ENCODE peak calls at places on chromosomes 5 and 9, in seven cellular contexts. H is prostate gland, B is transverse colon, S is GM23338, D is upper lobe of left lung, R is H1, M is HL-60. J is an unnamed sample.

GRCh38 chr5:150186137-150186536 is 3.7 kb upstream of the SLC6A7 start:
- DNase-seq in M (no peak), D (no peak), B (no peak), R (no peak), H (no peak), S (peak), J (no peak)

GRCh38 chr9:134939836-134940235 is 22.1 kb upstream of the FCN1 start:
- DNase-seq in M (no peak), R (no peak), B (no peak), H (no peak), S (no peak), D (no peak), J (no peak)

GRCh38 chr5:59424515-59424914 is 469.0 kb downstream of the PDE4D start:
- DNase-seq in H (no peak), B (no peak), S (no peak), M (no peak), D (no peak), R (no peak), J (no peak)

GRCh38 chr5:87282254-87282653 is 14.6 kb downstream of the RASA1 start:
- DNase-seq in M (no peak), D (no peak), B (no peak), S (no peak), R (no peak), H (no peak), J (no peak)

GRCh38 chr9:123350590-123351310 is 5.2 kb upstream of the CRB2 start:
- DNase-seq in H (no peak), R (no peak), M (no peak), D (no peak), S (no peak), B (no peak), J (no peak)

GRCh38 chr9:615756-616155 is 225.7 kb upstream of the DMRT1 start:
- DNase-seq in D (no peak), H (peak), B (no peak), M (no peak), R (no peak), S (no peak), J (no peak)

GRCh38 chr5:1744393-1745189 is 55.0 kb downstream of the MRPL36 start:
- DNase-seq in R (no peak), H (no peak), B (no peak), M (no peak), S (no peak), D (no peak), J (no peak)

GRCh38 chr5:177232761-177233160 is 70.8 kb downstream of the RAB24 start:
- DNase-seq in B (no peak), M (no peak), S (no peak), H (no peak), R (no peak), D (no peak), J (no peak)

GRCh38 chr9:33818167-33818831 is 1.3 kb downstream of the UBE2R2 start:
- DNase-seq in R (peak), D (no peak), M (no peak), B (peak), S (no peak), H (no peak), J (no peak)

GRCh38 chr9:29906065-29906464 is 2332.8 kb upstream of the C9orf72 start:
- DNase-seq in D (no peak), M (no peak), S (no peak), B (no peak), H (no peak), R (no peak), J (no peak)

GRCh38 chr9:4375424-4376195 is 75.7 kb upstream of the GLIS3 start:
- DNase-seq in S (peak), H (peak), D (no peak), M (no peak), R (no peak), B (no peak), J (no peak)

GRCh38 chr5:115873392-115873791 is 31.7 kb downstream of the AP3S1 start:
- DNase-seq in B (no peak), R (no peak), H (no peak), D (no peak), M (no peak), S (no peak), J (no peak)

GRCh38 chr5:174309131-174309845 is 263.8 kb downstream of the NSG2 start:
- DNase-seq in H (no peak), D (no peak), M (no peak), R (peak), B (no peak), S (no peak), J (no peak)

GRCh38 chr9:126386088-126386487 is 59.5 kb downstream of the MVB12B start:
- DNase-seq in H (no peak), D (no peak), B (peak), M (no peak), S (peak), R (no peak), J (no peak)

GRCh38 chr9:70600479-70600878 is 186.0 kb upstream of the KLF9 start:
- DNase-seq in M (no peak), R (no peak), H (no peak), S (no peak), B (peak), D (no peak), J (no peak)
- TF ChIP-seq POLR2AphosphoS5 in M (no peak), R (no peak), H (no peak), S (no peak), B (no peak), D (no peak), J (no peak)

GRCh38 chr9:2755285-2755684 is 38.0 kb downstream of the KCNV2 start:
- DNase-seq in B (no peak), R (no peak), S (no peak), D (no peak), M (no peak), H (no peak), J (no peak)
- TF ChIP-seq POLR2AphosphoS5 in B (no peak), R (no peak), S (no peak), D (no peak), M (no peak), H (no peak), J (no peak)

GRCh38 chr5:132662925-132663770 is 5.2 kb downstream of the IL13 start:
- DNase-seq in S (peak), M (no peak), B (no peak), R (no peak), D (no peak), H (no peak), J (peak)

GRCh38 chr5:132663771-132664695 is 6.1 kb downstream of the IL13 start:
- DNase-seq in D (no peak), M (no peak), H (no peak), S (no peak), R (no peak), B (no peak), J (no peak)

GRCh38 chr5:132665681-132666080 is 7.7 kb downstream of the IL13 start:
- DNase-seq in S (no peak), H (no peak), D (no peak), B (no peak), R (no peak), M (no peak), J (no peak)

GRCh38 chr5:132666310-132667123 is 7.3 kb upstream of the IL4 start:
- DNase-seq in H (no peak), M (no peak), S (no peak), R (no peak), D (no peak), B (no peak), J (no peak)

DNA sequence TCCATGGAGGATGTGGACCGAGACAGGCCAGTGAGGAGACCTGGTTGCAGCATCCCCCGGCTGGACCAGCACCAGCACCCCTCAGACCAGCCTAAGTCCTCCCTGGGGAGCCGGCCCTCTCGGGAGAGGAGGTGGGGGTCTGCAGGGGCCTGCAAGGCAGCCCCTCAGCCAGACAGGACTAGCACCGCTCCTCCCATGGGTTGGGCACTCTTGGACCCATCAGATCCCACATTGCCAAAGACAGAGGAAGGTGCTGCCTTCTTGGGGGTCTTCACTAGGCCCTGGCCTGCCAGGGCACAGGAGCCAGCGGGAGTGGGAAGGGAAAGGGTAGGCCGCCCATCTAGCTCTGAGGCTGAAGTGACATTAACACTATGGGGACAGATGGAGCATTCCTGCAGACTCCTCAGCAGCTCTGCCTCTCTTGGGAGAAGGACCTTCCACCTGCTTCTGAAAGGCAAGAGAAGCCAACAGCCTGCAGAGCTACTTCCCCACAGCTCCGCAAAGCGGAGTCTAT is 6.8 kb downstream of the IL13 start:
- DNase-seq in M (no peak), R (no peak), B (no peak), S (no peak), H (no peak), D (no peak), J (no peak)
- TF ChIP-seq POLR2AphosphoS5 in M (no peak), R (no peak), B (no peak), S (no peak), H (no peak), D (no peak), J (no peak)

DNA sequence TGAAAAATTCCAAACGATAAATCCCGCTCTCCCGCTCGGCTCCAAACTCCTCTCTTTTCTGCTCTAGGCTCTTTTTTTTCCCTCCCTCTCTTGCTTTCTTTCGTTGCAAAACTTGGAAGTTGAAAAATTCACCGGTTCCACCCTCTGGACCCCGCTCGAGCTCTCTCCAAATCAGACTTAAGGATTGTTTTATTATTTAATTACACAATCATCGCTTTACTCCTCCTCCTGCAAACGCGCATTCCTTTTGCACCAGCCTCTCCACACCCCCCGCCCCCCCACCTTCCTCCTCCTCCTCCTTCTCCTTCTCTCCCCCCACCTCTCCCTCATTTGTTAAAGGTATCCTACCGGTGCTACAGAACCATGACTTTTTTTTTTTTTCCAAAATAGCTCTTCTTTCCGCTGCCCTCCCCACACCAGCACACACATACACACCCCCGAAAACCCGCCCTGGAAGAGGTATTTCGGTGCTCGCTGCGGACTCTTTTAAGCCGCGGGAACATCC is 535 bp upstream of the NFIB start:
- DNase-seq in S (peak), M (no peak), B (peak), D (no peak), R (no peak), H (peak), J (no peak)
- TF ChIP-seq POLR2AphosphoS5 in S (no peak), M (no peak), B (peak), D (no peak), R (no peak), H (peak), J (no peak)

DNA sequence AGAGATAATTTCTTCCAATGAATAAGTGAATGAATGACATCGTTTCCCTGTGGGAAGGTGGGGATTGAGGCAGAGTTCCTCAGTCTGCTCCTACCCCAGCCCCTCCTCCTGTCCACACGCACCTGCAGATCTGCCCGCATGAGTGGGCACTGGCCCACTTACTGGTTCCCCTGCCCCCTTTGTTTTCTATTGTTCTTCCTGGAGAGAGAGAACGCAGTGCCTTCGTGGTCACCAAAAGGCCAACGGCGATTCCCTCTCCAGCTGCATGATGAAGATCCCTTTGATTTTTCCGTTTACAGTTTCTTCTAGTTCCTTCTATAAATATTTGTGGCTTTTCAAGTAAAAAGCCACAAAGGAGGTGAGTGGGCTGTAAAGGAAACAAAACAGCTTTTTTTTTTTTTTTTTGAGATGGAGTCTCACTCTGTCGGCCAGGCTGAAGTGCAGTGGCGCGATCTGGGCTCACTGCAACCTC is 5.7 kb upstream of the FPGS start:
- DNase-seq in R (no peak), H (no peak), D (no peak), B (no peak), M (no peak), S (no peak), J (no peak)
- TF ChIP-seq POLR2AphosphoS5 in R (no peak), H (no peak), D (no peak), B (no peak), M (no peak), S (no peak), J (no peak)

DNA sequence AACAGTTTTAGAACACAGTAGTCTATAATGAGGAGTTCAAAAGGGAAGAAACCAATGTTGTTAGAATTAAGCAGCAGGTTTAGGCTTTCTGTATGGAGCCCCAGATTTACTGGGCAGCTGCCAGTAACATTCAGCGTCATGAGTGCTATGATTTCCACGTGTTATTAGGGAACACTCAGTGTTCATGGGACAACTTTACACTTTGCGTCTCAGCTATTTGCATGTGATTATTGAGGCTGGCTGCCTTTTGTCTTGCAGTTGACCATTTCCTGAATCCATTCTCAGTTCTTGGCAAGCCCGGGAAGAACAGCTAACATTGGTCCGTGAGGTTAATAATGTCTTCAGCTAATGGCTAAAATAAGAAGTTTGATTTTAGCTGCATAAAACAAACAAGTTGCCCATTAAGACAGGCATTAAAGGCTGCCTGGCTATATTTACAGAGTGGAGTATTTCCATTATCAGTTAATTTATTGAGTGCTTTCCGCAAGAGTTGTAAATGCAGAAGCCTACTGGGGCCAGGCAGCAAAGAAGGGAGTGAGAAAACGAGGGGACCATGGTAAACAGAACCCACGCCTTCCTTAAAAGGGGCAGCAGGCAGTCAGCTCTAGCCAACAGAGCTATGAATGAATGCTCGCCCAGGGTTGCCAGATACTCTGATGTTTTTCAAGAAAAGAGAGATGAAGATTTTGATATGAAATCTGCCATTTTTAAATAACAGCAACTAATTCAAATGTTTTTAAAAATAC is 120.9 kb downstream of the PIP5K1B start:
- DNase-seq in R (no peak), B (no peak), D (no peak), S (peak), H (no peak), M (no peak), J (no peak)
- TF ChIP-seq POLR2AphosphoS5 in R (no peak), B (no peak), D (no peak), S (no peak), H (peak), M (no peak), J (no peak)

DNA sequence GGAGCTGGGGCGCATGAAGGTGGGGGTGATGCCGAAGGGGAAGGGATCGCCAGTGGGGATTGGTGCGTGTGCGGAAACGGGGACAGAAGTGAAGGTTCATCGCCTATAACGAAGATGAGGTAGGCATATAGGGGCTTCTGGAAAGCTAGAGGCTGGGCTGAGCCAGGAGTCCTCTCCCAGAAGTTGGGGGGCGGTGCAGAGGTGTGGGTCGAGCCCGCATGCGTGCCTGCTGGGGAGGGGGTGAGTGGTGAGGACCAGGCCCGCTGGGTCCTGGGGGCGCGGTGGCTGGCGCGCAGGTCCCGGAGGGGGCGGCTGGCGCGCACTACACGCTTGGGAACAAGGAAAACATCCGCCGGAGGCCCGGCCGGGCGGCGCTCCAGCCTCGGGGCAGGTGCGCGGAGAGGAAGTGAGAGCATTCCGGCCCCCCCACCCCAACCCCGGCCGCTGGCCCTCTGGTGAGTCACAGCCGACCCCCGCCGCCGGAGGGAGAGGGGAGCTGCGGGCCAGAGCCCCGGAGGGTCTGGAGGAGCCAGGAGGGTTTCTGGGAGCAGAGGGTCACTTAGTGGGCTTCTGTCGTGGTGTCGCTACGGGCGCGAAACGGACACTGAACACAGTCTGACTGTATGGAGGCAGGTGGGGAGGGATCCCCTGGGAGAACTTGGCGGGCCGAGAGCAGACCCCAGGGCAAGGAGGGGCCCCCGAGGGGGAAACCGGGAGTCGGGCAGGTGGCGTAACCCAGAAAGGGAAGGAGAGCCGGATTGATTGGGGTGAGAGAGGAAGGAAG is 2.9 kb upstream of the MSMP start:
- DNase-seq in M (peak), D (peak), R (peak), H (peak), S (peak), B (peak), J (peak)
- TF ChIP-seq POLR2AphosphoS5 in M (peak), D (peak), R (peak), H (no peak), S (peak), B (peak), J (no peak)

DNA sequence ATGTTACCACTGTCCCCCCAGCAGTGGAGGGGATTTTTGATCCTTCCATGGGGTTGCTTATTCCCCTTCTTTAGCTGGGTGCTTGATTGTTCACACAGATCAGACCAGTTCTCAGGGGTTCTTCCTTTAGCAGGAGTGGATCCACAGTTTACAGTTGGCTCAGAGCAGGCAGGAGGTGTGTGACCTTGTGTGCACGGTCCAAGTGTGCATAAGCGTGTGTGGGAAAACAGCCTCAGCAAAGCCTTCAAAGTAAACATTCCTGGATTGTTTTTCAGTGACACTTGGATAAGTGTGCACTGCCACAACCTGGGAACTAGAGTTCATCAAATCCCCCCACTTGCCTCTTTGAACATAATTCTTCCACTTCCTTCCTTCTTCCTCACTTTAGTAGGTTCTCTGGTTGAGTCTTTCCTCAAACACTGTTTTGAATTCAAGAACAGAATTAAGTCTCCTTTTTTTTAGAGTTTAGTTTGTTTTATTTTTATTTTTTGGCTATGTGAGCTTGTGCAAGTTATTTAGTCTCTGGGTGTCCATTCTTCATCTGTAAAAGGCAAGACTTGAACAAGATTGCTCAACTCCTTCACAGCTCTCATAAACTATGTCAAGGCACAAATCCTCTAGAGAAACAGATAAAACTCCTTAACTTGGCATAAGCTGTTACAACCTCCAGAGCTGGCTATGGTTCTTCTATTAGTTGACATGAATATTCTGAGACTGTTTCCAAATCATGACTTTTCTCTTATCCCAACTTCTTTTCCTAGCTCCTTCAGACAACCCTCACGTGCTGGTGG is 78.0 kb downstream of the OSMR start:
- DNase-seq in D (no peak), S (no peak), M (no peak), R (no peak), H (no peak), B (no peak), J (no peak)
- TF ChIP-seq POLR2AphosphoS5 in D (no peak), S (no peak), M (no peak), R (no peak), H (no peak), B (peak), J (no peak)

GRCh38 chr5:34571380-34572041 is 84.6 kb upstream of the RAI14 start:
- DNase-seq in M (no peak), D (no peak), H (no peak), B (no peak), R (no peak), S (no peak), J (no peak)
- TF ChIP-seq POLR2AphosphoS5 in M (no peak), D (no peak), H (no peak), B (no peak), R (no peak), S (no peak), J (no peak)

J was measured in GM12891.